ENCODE peak calls at places on chromosomes 4 and X, in eight cellular contexts. N, Q, G, S, E, J, M and K are unnamed samples.

GRCh38 chr4:78661086-78661690 is 109.6 kb downstream of the ANXA3 start:
- DNase-seq in Q (no peak), N (no peak), M (no peak), E (peak), G (no peak), J (no peak), S (no peak), K (no peak)

GRCh38 chr4:117137143-117137542 is 51.8 kb upstream of the TRAM1L1 start:
- DNase-seq in M (no peak), S (peak), G (no peak), N (no peak), Q (no peak), E (peak), J (peak), K (peak)

GRCh38 chr4:105619193-105619931 is 66.9 kb downstream of the ARHGEF38 start:
- DNase-seq in S (peak), Q (peak), G (no peak), J (no peak), M (no peak), N (no peak), E (no peak), K (no peak)

GRCh38 chr4:158624889-158625478 is 46.7 kb downstream of the C4orf46 start:
- DNase-seq in E (peak), S (peak), N (peak), Q (no peak), G (peak), M (no peak), J (no peak), K (peak)

GRCh38 chrX:78199851-78200250 is 60.4 kb upstream of the TAF9B start:
- DNase-seq in G (no peak), E (peak), N (no peak), M (no peak), J (no peak), Q (no peak), S (peak), K (peak)

GRCh38 chr4:22014222-22014741 is 65.7 kb upstream of the KCNIP4 start:
- DNase-seq in J (no peak), E (peak), N (peak), Q (no peak), M (no peak), G (no peak), S (no peak), K (no peak)

GRCh38 chrX:85326234-85327059 is 53.0 kb downstream of the POF1B start:
- DNase-seq in M (no peak), N (no peak), S (no peak), E (no peak), J (no peak), Q (no peak), G (no peak), K (no peak)

GRCh38 chr4:128793859-128794667 is 15.4 kb upstream of the JADE1 start:
- DNase-seq in S (no peak), N (no peak), E (peak), J (no peak), M (no peak), Q (no peak), G (no peak), K (no peak)

GRCh38 chrX:106007815-106008214 is 30.7 kb downstream of the SERPINA7 start:
- DNase-seq in S (no peak), E (no peak), M (no peak), J (no peak), N (no peak), G (no peak), Q (no peak), K (no peak)

GRCh38 chr4:12924728-12925320 is 559.3 kb downstream of the RAB28 start:
- DNase-seq in N (no peak), J (no peak), E (no peak), S (no peak), Q (no peak), M (no peak), G (no peak), K (no peak)

GRCh38 chr4:81609844-81610243 is 138.1 kb upstream of the RASGEF1B start:
- DNase-seq in N (no peak), E (no peak), M (no peak), Q (no peak), G (no peak), S (no peak), J (no peak), K (no peak)

GRCh38 chr4:7781993-7782392 is 157.7 kb downstream of the AFAP1 start:
- DNase-seq in Q (no peak), S (no peak), M (no peak), N (no peak), E (no peak), J (no peak), G (no peak), K (no peak)

GRCh38 chr4:41496980-41497379 is 41.0 kb upstream of the LIMCH1 start:
- DNase-seq in E (no peak), M (no peak), N (no peak), Q (no peak), S (no peak), J (no peak), G (no peak), K (no peak)

GRCh38 chrX:135421537-135421931 is 210 bp upstream of the SMIM10L2A start:
- DNase-seq in S (peak), M (peak), E (peak), G (peak), Q (peak), N (no peak), J (peak), K (peak)

GRCh38 chr4:175373031-175373430 is 439.0 kb downstream of the GPM6A start:
- DNase-seq in S (no peak), M (no peak), Q (no peak), G (no peak), E (peak), N (no peak), J (no peak), K (no peak)

GRCh38 chr4:150310159-150310895 is 232.1 kb downstream of the DCLK2 start:
- DNase-seq in E (peak), S (peak), M (no peak), N (no peak), Q (no peak), J (no peak), G (no peak), K (peak)

GRCh38 chr4:40331092-40331824 is 3.9 kb upstream of the CHRNA9 start:
- DNase-seq in N (no peak), E (no peak), S (no peak), Q (no peak), G (no peak), J (no peak), M (no peak), K (no peak)

GRCh38 chr4:158758142-158758541 is 10.7 kb upstream of the FNIP2 start:
- DNase-seq in Q (no peak), N (peak), M (no peak), G (no peak), E (no peak), J (peak), S (no peak), K (no peak)

GRCh38 chrX:151697537-151697936 is 2.3 kb downstream of the PRRG3 start:
- DNase-seq in M (no peak), J (peak), S (no peak), Q (no peak), N (peak), E (peak), G (no peak), K (peak)

DNA sequence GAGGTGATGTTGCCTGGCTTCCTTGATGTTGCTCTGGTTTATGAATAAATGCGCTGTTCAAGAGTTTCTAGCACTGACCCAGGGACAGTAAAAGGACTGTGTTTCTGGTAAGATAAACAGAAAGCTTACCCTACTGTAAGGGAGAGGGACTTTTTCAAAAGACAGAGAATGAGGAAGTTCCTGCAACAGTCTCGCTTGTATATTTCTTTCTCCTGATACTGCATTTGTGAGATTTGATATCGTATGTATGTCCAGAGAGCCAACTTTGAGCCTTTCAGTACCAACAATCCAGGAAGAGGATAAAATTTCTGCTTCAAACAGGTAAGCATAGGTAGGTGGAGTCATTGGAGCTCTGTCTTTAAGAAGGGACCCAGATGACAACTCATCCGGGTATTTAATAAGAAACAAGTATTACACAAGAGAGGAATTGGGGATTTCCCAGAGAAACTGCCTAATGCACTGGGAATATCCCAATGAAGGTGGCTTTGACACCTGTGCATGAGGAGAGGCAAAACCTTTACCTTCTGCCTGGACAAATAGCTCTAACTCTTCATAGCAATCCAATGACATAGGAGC is 771 bp downstream of the DAPP1 start:
- DNase-seq in G (no peak), N (no peak), Q (no peak), S (no peak), E (no peak), M (no peak), J (no peak), K (no peak)
- H3K4me3 ChIP-seq in G (no peak), N (no peak), Q (peak), S (no peak), E (no peak), M (peak), J (no peak), K (no peak)

GRCh38 chr4:186726150-186726439 is 2.4 kb upstream of the FAT1 start:
- DNase-seq in M (no peak), N (no peak), Q (no peak), E (no peak), G (no peak), S (no peak), J (no peak), K (no peak)

GRCh38 chr4:186726440-186727148 is 2.9 kb upstream of the FAT1 start:
- DNase-seq in G (peak), J (no peak), N (no peak), M (no peak), E (peak), Q (peak), S (peak), K (no peak)

GRCh38 chr4:186724861-186725419 is 1.3 kb upstream of the FAT1 start:
- DNase-seq in S (peak), M (no peak), N (no peak), E (peak), G (no peak), Q (no peak), J (no peak), K (no peak)

GRCh38 chr4:186724048-186724860 is 598 bp upstream of the FAT1 start:
- DNase-seq in G (peak), E (no peak), S (peak), Q (peak), J (no peak), N (no peak), M (no peak), K (no peak)

GRCh38 chr4:186725422-186726149 is 1.9 kb upstream of the FAT1 start:
- DNase-seq in J (no peak), S (peak), M (no peak), E (peak), N (peak), Q (peak), G (peak), K (no peak)
- H3K4me3 ChIP-seq in J (peak), S (peak), M (no peak), E (peak), N (peak), Q (peak), G (peak), K (peak)

GRCh38 chrX:130094712-130095111 is 15.6 kb downstream of the ELF4 start:
- DNase-seq in G (no peak), E (no peak), S (no peak), J (no peak), N (no peak), M (no peak), Q (no peak), K (no peak)

GRCh38 chrX:130095249-130095648 is 15.0 kb downstream of the ELF4 start:
- DNase-seq in M (no peak), Q (no peak), G (no peak), S (no peak), E (no peak), N (no peak), J (no peak), K (no peak)

GRCh38 chrX:130097507-130098201 is 12.6 kb downstream of the ELF4 start:
- DNase-seq in G (no peak), E (no peak), Q (peak), M (no peak), J (no peak), N (no peak), S (no peak), K (no peak)

GRCh38 chrX:130100180-130100579 is 10.1 kb downstream of the ELF4 start:
- DNase-seq in G (no peak), S (no peak), N (peak), E (peak), Q (peak), J (peak), M (no peak), K (no peak)

DNA sequence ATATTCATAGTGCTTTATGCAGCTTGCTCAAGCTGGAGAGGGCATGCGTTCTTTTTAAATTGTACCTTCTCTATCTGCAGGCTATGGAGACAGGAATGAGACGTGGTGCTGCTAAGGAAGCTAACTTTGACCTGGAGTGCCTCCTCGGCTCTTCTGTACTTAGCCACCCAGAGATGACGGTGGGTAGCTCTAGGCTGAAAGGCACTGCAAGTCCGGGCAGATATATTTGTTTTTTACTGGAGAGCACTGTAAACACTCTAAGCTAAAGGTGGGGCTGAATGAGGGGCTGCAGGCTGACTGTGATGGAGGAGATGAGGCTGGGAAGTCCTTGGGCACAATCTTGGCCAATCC is 12.1 kb downstream of the ELF4 start:
- DNase-seq in E (no peak), M (no peak), Q (no peak), J (no peak), S (no peak), N (no peak), G (no peak), K (no peak)
- H3K4me3 ChIP-seq in E (no peak), M (no peak), Q (no peak), J (no peak), S (no peak), N (no peak), G (no peak), K (no peak)

DNA sequence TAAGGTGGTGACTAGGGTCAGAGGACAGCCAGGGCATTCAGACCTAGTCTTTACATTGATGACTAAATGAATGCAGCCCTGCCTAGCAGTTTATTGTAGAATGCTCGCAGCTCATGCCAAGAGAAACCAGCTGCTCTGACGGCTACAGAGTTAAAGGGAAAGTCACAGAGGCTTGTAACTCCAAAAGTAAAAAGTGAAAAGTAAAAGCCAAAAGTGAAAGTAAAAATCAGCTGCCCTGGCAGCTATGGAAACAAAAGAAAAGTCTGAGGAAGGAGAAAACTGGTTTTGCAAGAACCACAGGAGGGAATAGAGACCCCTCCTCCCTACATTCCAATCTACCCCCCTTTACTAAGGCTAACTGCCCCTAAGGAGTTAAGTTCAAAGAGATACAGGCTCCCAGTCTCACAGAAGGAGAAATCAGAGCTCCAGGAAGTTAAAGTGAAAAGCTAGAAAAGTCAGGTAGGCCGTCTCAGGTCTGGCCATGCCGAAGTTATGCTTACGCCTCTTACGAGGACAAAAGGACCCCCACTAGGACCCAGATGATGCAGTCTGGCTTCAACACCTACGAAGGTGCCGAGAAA is 6.0 kb downstream of the GAGE10 start:
- DNase-seq in E (peak), Q (no peak), G (no peak), N (no peak), J (no peak), S (peak), M (no peak), K (no peak)
- H3K4me3 ChIP-seq in E (peak), Q (peak), G (peak), N (peak), J (peak), S (no peak), M (no peak), K (peak)

DNA sequence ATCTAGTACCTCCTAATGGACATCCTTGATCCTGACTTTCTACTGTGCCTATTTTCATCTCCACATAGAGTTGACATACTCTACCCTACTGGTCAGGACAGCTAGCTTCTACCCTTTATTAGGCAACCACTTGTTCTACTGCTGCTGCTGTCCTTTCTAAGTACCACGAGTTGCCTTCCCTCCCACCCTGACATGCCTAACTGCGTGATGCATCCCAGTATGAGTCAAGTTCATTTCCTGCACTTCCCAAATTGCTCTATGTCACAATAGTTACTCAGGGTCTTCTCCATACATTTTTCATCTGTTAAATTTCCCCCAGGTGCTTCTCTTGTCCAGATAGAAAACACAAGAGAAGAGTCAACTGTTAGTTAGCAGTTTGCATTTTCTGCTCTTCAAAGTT is 133.4 kb downstream of the TBC1D19 start:
- DNase-seq in G (no peak), J (peak), E (peak), M (no peak), Q (no peak), N (peak), S (peak), K (peak)
- H3K4me3 ChIP-seq in G (no peak), J (no peak), E (no peak), M (no peak), Q (no peak), N (no peak), S (no peak), K (no peak)